ENCODE peak calls at places on chromosomes 16 and 17, in seven cellular contexts. K, T, V, O, R, Q and A are unnamed samples.

GRCh38 chr17:6177941-6178694 is 107.9 kb downstream of the WSCD1 start:
- DNase-seq in K (no peak), T (no peak), V (no peak), O (no peak), R (no peak), Q (no peak), A (no peak)

GRCh38 chr17:59914274-59914854 is 21.4 kb downstream of the RPS6KB1 start:
- DNase-seq in K (no peak), T (peak), V (no peak), O (peak), R (no peak), Q (no peak), A (no peak)

GRCh38 chr16:75197522-75198134 is 9.3 kb downstream of the CTRB2 start:
- DNase-seq in K (no peak), T (no peak), V (no peak), O (peak), R (no peak), Q (no peak), A (no peak)

GRCh38 chr16:30187971-30188561 is 4.7 kb downstream of the CORO1A start:
- DNase-seq in K (no peak), T (no peak), V (no peak), O (no peak), R (no peak), Q (no peak), A (no peak)

GRCh38 chr16:71474864-71475263 is 12.8 kb upstream of the ZNF23 start:
- DNase-seq in K (peak), T (no peak), V (no peak), O (no peak), R (no peak), Q (no peak), A (peak)

GRCh38 chr17:29283496-29283895 is 10.5 kb downstream of the NUFIP2 start:
- DNase-seq in K (no peak), T (no peak), V (no peak), O (no peak), R (no peak), Q (no peak), A (no peak)

GRCh38 chr17:70320642-70321345 is 151.5 kb downstream of the KCNJ2 start:
- DNase-seq in K (no peak), T (no peak), V (no peak), O (no peak), R (no peak), Q (no peak), A (no peak)

GRCh38 chr17:5883775-5884665 is 186.2 kb upstream of the WSCD1 start:
- DNase-seq in K (no peak), T (no peak), V (no peak), O (no peak), R (no peak), Q (no peak), A (no peak)

GRCh38 chr16:85912271-85912974 is 13.5 kb downstream of the IRF8 start:
- DNase-seq in K (peak), T (peak), V (no peak), O (no peak), R (no peak), Q (no peak), A (peak)

DNA sequence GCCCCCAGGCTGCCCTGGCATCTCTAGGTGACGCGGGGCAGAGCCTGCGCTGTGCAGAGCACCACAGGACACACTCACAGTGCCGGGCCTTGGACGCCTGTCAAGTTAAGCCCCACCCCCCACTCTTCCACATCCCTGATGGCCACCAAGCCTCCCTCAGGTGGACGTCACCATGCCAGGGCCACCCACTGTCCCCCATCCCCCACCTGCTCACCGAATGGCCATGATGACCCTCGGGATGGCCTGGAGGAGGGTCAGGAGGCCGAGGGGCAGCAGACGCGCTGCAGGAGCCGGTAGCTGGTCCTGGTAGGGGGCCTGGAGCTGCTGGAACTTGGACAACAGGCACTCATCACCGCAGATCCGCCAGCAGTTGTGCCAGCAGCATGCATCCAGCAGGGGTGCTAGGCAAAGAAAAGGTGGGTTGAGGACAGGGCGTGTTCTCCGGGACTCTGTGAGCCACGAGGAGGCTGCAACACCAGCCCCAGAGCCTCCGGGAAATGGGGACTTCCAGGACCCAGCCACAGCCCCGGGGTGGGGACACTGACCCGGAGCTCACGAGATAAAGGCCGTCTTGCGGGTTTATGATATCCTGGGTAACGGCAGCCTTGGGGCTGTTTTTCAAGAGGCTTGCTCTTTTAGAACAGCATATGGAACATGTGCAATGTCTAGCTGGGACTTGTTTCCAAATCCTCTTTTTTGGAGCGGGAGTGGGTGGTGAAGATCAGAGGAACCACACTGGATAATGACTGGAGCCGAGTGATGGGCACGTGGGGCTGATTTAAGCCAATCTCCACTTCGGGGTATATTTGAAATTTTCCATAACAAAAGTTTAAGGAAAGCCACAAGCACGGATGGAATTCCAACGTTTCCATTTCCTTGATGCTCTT is 11.4 kb downstream of the C16orf95 start:
- DNase-seq in K (peak), T (no peak), V (no peak), O (no peak), R (no peak), Q (no peak), A (no peak)
- H3K4me3 ChIP-seq in K (peak), T (no peak), V (no peak), O (no peak), R (no peak), Q (no peak), A (no peak)

DNA sequence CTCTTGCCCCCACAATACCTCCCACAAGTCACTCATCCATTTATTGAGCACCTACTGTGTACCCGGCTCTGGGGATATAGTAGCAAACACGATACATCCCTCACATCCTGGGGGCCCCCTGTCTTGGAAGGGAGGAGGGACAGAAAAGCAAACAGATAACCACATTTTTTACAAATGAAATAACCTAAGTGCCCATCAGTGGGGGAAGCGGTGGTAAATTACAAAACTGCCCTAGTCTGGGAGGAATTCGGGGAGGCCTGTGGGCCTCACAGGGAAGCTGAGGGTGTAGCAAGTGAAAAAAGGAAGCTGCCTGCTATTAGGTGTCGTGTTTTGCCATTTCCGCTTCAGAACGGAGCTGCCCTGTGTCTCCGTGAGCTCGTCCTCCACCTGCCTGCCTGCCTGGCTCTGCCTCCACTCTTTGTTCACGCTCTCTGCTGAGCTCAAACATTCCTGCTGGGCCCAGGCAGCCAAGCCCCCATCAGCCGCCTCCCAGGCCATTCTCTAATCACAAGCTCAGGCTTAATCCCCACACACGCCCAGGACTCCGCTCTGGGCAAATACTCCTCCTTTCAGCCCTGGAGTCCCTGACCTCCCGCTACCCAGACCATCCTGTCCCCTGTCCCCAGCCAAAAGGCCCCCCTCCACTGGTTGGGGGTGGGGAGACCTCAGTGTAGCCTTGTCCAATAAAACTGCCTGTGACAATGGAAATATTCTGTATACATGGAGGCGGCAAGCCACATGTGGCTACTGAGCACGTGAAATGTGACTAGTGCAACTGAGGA is 10.2 kb upstream of the SEC14L5 start:
- DNase-seq in K (no peak), T (no peak), V (no peak), O (no peak), R (no peak), Q (no peak), A (no peak)
- H3K27ac ChIP-seq in K (peak), T (peak), V (no peak), O (peak), R (no peak), Q (no peak), A (no peak)

DNA sequence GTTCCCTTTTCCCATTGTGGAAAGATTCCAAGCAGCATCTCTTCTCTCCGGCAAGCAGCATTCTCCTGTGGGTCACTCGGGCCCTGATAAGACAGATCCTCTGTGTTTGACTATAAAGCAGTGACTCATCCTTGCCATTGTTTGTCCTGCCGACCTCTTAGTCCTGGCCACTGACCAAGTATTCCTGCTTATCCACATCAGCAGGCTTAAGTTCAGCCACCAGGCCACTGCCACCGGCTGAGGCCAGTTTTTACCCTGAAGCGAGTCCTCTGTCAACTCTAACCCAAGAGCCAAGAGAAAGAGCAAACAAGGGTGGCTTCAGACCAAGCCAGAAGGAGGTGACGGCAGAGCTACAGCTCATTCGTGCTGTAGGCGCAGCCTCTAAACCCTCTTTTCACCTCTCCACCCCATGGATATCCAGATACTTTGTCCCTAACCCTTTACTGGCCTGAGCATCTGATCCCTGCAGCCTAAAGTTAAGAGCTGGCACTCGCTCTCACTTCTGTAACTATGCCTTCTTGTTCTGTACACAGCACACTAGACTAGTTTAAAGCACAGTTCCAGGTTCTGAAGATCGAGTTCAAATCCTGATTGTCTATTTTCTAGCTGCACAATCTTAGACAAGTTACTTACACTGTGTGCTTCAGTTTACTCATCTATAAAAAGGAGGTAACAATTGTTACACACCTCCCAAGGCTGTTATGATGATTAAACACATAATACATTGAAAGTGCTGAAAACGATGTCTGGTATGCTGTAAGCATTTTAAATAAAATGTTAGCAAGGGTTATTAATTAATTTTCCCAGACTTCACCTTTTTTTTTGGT is 31.0 kb downstream of the SOX9 start:
- DNase-seq in K (no peak), T (peak), V (peak), O (peak), R (peak), Q (peak), A (peak)
- TF ChIP-seq CTCF in K (no peak), T (no peak), V (no peak), O (no peak), R (no peak), Q (no peak), A (no peak)

DNA sequence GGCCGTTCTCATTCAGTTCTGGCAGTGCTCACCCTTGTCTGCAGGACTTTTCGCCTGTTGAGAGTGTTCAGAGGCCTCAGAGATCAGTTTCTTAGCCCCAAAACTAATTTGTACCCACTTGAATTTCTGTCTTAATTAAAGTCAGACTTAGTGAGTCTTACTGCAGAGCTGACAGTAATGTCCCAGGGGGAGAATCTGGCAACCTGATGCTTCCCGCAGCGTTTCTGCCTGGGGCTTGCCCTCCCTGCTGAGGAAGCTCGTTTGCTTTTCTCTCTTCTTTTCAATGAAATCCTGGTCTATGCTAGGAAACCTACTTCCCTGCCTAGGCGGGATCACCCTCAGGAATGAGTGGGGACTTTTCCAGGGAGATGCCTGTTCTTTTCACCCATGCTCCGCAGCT is 25.3 kb downstream of the DBNDD1 start:
- DNase-seq in K (no peak), T (no peak), V (no peak), O (no peak), R (no peak), Q (no peak), A (no peak)
- H3K4me3 ChIP-seq in K (no peak), T (no peak), V (no peak), O (no peak), R (no peak), Q (no peak), A (no peak)

GRCh38 chr16:1984347-1985225 is 593 bp downstream of the GFER start:
- DNase-seq in K (no peak), T (no peak), V (no peak), O (no peak), R (peak), Q (peak), A (no peak)

GRCh38 chr16:1981398-1981836 is at the start of gene NOXO1:
- DNase-seq in K (no peak), T (no peak), V (no peak), O (no peak), R (no peak), Q (peak), A (no peak)

GRCh38 chr16:1981972-1982574 is 804 bp upstream of the NOXO1 start:
- DNase-seq in K (no peak), T (no peak), V (no peak), O (no peak), R (no peak), Q (peak), A (no peak)

GRCh38 chr16:1983544-1984346 is at the start of gene GFER:
- DNase-seq in K (peak), T (peak), V (no peak), O (peak), R (peak), Q (peak), A (peak)

GRCh38 chr16:1983053-1983543 is 895 bp upstream of the GFER start:
- DNase-seq in K (no peak), T (no peak), V (no peak), O (no peak), R (no peak), Q (no peak), A (no peak)
- H3K27ac ChIP-seq in K (no peak), T (peak), V (peak), O (peak), R (peak), Q (peak), A (no peak)

GRCh38 chr16:51818342-51818944 is 667.4 kb upstream of the SALL1 start:
- DNase-seq in K (peak), T (peak), V (no peak), O (peak), R (no peak), Q (peak), A (peak)
- TF ChIP-seq CTCF in K (peak), T (peak), V (no peak), O (peak), R (no peak), Q (peak), A (peak)

GRCh38 chr17:81869221-81870154 is 1.6 kb downstream of the ARHGDIA start:
- DNase-seq in K (no peak), T (peak), V (no peak), O (peak), R (peak), Q (peak), A (peak)

GRCh38 chr17:81867952-81868673 is 3.0 kb downstream of the ARHGDIA start:
- DNase-seq in K (no peak), T (no peak), V (no peak), O (peak), R (no peak), Q (no peak), A (peak)

GRCh38 chr17:81870155-81870977 is 771 bp downstream of the ARHGDIA start:
- DNase-seq in K (no peak), T (peak), V (no peak), O (peak), R (peak), Q (peak), A (peak)

GRCh38 chr17:81867123-81867951 is 3.8 kb downstream of the ARHGDIA start:
- DNase-seq in K (no peak), T (peak), V (no peak), O (peak), R (no peak), Q (peak), A (peak)

DNA sequence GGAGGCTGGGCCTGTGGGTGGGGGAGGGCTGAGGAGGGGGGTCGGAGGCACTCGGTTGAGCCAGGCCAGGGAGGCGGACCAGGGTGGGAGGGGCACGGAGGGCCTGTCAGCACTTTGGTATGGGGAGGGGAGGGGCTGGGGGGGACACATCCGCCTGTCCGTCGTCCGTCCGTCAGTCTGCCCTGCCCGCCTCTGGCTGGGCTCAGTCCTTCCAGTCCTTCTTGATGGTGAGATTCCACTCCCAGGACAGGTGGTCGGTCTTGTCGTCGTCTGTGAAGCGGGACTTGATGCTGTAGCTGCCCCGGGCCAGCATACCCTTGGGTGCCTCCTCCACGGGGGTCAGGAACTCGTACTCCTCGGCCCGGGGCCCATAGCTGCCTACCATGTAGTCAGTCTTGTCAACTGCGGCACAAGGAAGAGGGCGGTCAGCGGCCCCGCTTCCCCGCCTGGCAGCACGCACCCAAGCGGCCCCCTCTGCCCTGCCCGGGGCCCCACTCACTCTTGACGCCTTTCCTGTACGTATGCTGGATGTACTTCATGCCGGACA is 2.4 kb downstream of the ARHGDIA start:
- DNase-seq in K (peak), T (no peak), V (no peak), O (peak), R (peak), Q (no peak), A (peak)
- H3K4me3 ChIP-seq in K (peak), T (no peak), V (no peak), O (peak), R (peak), Q (no peak), A (peak)

GRCh38 chr17:81685108-81685507 is 1.3 kb downstream of the HGS start:
- DNase-seq in K (peak), T (no peak), V (no peak), O (no peak), R (no peak), Q (no peak), A (peak)
- H3K27ac ChIP-seq in K (peak), T (no peak), V (peak), O (peak), R (peak), Q (no peak), A (peak)

GRCh38 chr17:47838636-47839035 is 2.4 kb downstream of the SCRN2 start:
- DNase-seq in K (no peak), T (no peak), V (no peak), O (no peak), R (no peak), Q (no peak), A (no peak)
- TF ChIP-seq CTCF in K (no peak), T (no peak), V (no peak), O (no peak), R (no peak), Q (no peak), A (no peak)

GRCh38 chr17:78737332-78737731 is 44.7 kb downstream of the CYTH1 start:
- DNase-seq in K (peak), T (no peak), V (no peak), O (peak), R (no peak), Q (no peak), A (no peak)
- H3K4me3 ChIP-seq in K (no peak), T (no peak), V (peak), O (peak), R (peak), Q (no peak), A (no peak)